ENCODE peak calls at places on chromosomes 2 and 18, in six cellular contexts. Y is lower leg skin, K is PC-9, Q is hippocampal formation, N is nephron progenitor cell, J is GM10248. L is an unnamed sample.
A peak's percentile ranks its signal among the peaks of the same experiment; 100 is the strongest.

GRCh38 chr2:10329880-10330699 is 27.4 kb downstream of the HPCAL1 start:
- DNase-seq in J (no peak), N (no peak), Q (no peak), K (no peak), Y (no peak), L (peak; percentile 22)

GRCh38 chr2:202652119-202652518 is 17.4 kb downstream of the FAM117B start:
- DNase-seq in Y (no peak), J (no peak), N (no peak), Q (no peak), K (no peak), L (no peak)

GRCh38 chr2:100242416-100242815 is 79.9 kb downstream of the LONRF2 start:
- DNase-seq in J (no peak), Q (no peak), K (no peak), N (no peak), Y (peak; percentile 74), L (no peak)

GRCh38 chr2:118909191-118909590 is 32.8 kb upstream of the MARCO start:
- DNase-seq in J (no peak), Q (no peak), K (no peak), Y (no peak), N (no peak), L (no peak)

GRCh38 chr2:88307817-88308216 is 137.7 kb downstream of the THNSL2 start:
- DNase-seq in K (no peak), Y (no peak), Q (no peak), N (no peak), J (peak; percentile 37), L (no peak)

GRCh38 chr2:237569896-237570295 is 3.5 kb downstream of the PRLH start:
- DNase-seq in Y (no peak), Q (no peak), N (no peak), J (no peak), K (no peak), L (no peak)

GRCh38 chr2:117956036-117956791 is 57.7 kb downstream of the CCDC93 start:
- DNase-seq in Q (no peak), N (no peak), J (no peak), Y (no peak), K (no peak), L (no peak)

GRCh38 chr2:174992886-174993285 is 12.3 kb downstream of the CHN1 start:
- DNase-seq in K (no peak), Q (no peak), J (no peak), N (no peak), Y (no peak), L (no peak)

GRCh38 chr18:58900015-58900649 is 35.5 kb downstream of the ZNF532 start:
- DNase-seq in Q (no peak), J (no peak), K (no peak), Y (no peak), N (no peak), L (no peak)

GRCh38 chr18:12373032-12373770 is 3.8 kb downstream of the AFG3L2 start:
- DNase-seq in K (no peak), J (no peak), Y (no peak), N (no peak), Q (no peak), L (no peak)

L was measured in T-helper 9 cell.